ENCODE peak calls at places on chromosomes 13 and 19, in four cellular contexts. A, V, W and R are unnamed samples.

GRCh38 chr13:113666951-113667701 is at the start of gene GRK1:
- DNase-seq in A (no peak), V (peak), W (peak), R (no peak)

GRCh38 chr13:41127746-41128145 is 4.9 kb downstream of the KBTBD6 start:
- DNase-seq in A (no peak), V (no peak), W (no peak), R (no peak)

GRCh38 chr13:100454876-100455275 is 133.7 kb downstream of the GGACT start:
- DNase-seq in A (no peak), V (no peak), W (no peak), R (peak)

GRCh38 chr13:30340367-30341184 is 33.2 kb upstream of the KATNAL1 start:
- DNase-seq in A (peak), V (peak), W (peak), R (peak)

GRCh38 chr13:74825170-74825948 is 656.6 kb downstream of the TBC1D4 start:
- DNase-seq in A (no peak), V (no peak), W (no peak), R (no peak)

GRCh38 chr19:30557212-30557611 is 185.0 kb downstream of the ZNF536 start:
- DNase-seq in A (no peak), V (no peak), W (no peak), R (no peak)

GRCh38 chr13:40539954-40540706 is 126.3 kb downstream of the FOXO1 start:
- DNase-seq in A (no peak), V (no peak), W (no peak), R (peak)

GRCh38 chr13:112965573-112966115 is 3.4 kb upstream of the MCF2L start:
- DNase-seq in A (no peak), V (no peak), W (peak), R (no peak)

GRCh38 chr13:20159646-20160345 is 1.1 kb downstream of the GJA3 start:
- DNase-seq in A (no peak), V (no peak), W (no peak), R (no peak)

GRCh38 chr13:98751397-98752110 is 918 bp downstream of the SLC15A1 start:
- DNase-seq in A (no peak), V (no peak), W (peak), R (no peak)

GRCh38 chr13:110126391-110126961 is 180.5 kb downstream of the COL4A1 start:
- DNase-seq in A (no peak), V (peak), W (no peak), R (no peak)

GRCh38 chr13:80979035-80979641 is 638.2 kb upstream of the SPRY2 start:
- DNase-seq in A (peak), V (peak), W (peak), R (peak)

GRCh38 chr19:18418725-18419194 is 438 bp upstream of the SSBP4 start:
- DNase-seq in A (peak), V (peak), W (peak), R (no peak)

DNA sequence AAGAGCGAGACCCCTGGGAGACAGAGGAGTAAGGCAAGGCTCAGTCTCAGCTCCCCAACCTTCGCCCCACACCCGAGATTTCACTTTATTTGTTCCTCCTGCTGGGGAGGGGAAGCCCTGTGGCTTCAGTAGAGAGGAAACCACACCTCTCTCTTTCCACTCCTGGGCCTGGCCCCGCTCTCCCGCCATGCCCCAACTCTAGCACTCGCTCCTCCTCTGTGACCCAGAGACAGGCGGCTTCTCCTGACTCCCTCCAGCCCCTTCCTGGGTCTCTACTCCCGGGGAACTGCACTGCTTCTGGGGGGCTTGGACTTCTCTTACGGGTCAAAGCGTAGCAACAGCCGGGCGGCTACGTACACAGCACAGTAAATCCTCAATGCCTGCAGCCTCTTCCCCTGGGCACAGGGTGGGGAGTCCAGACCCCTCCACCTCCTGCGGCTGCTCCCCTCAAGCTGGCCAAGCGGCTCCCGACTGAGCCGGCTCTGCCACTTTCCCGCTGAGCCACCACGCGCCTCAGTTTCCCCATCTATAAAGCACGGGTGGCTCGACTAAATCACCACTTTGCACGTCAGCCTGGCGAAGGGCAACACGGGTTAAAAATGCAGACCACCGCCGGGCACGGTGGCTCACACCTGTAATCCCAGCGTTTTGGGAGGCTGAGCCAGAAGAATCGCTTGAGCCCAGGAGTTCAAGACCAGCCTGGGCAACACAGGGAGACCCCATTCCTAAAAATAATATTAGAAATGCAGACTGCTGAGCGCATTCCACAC is 1.4 kb downstream of the RNF126 start:
- DNase-seq in A (no peak), V (peak), W (peak), R (no peak)
- TF ChIP-seq POLR2A in A (no peak), V (no peak), W (peak), R (no peak)

GRCh38 chr13:94558721-94559120 is 37.2 kb downstream of the TGDS start:
- DNase-seq in A (peak), V (no peak), W (no peak), R (no peak)

GRCh38 chr13:94557836-94558235 is 38.1 kb downstream of the TGDS start:
- DNase-seq in A (no peak), V (no peak), W (no peak), R (no peak)

GRCh38 chr13:94556646-94557045 is 39.3 kb downstream of the TGDS start:
- DNase-seq in A (no peak), V (no peak), W (no peak), R (no peak)

GRCh38 chr13:94553766-94554165 is 42.2 kb downstream of the TGDS start:
- DNase-seq in A (no peak), V (no peak), W (no peak), R (no peak)

DNA sequence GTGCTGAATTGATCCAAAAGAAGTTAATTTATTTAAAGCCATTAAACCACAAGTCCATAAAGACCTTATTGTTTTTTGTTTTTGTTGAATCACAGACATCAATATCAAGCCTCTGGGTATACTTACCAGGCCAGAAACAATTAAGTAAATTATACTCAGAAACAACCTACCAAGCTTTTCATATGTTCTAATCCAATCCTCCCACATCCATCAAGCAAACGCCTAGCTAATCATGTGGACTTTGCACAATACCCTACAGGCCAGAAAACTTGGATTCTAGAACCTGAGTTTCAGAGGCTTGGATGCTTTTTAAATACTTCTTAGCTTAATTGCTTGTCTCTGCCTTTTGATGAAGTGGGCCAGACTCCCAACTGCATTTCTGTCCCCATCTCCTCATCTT is 39.9 kb downstream of the TGDS start:
- DNase-seq in A (no peak), V (no peak), W (no peak), R (no peak)
- TF ChIP-seq POLR2A in A (no peak), V (no peak), W (no peak), R (no peak)

GRCh38 chr19:37077929-37078716 is at the start of gene ZNF420:
- DNase-seq in A (peak), V (peak), W (peak), R (no peak)
- TF ChIP-seq POLR2A in A (peak), V (no peak), W (peak), R (no peak)

GRCh38 chr19:40365613-40366401 is 17.3 kb downstream of the PLD3 start:
- DNase-seq in A (peak), V (peak), W (peak), R (no peak)
- TF ChIP-seq POLR2A in A (no peak), V (no peak), W (peak), R (no peak)

DNA sequence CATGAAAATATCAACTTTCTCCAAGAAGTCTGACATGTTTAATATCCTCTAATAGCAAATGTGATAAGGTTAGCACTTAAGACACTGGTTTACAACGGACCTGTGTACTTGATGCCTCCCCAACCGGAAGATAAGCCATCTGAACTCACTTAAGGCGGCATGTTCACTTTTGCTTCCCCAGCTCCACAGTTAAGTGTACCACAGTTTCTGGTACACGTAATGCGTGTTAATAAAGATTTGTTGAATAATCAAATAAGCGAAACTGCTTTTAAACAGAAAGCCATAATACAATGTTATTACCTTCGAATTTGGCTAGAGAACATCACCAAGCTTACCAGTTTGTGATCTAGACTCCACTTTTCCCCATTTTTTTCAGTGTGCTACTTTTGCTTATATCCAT is 1.4 kb upstream of the PAN3 start:
- DNase-seq in A (no peak), V (no peak), W (no peak), R (no peak)
- TF ChIP-seq POLR2A in A (no peak), V (no peak), W (no peak), R (no peak)

GRCh38 chr19:12596927-12597548 is 13.6 kb downstream of the ZNF490 start:
- DNase-seq in A (peak), V (no peak), W (no peak), R (no peak)
- TF ChIP-seq POLR2A in A (no peak), V (no peak), W (no peak), R (no peak)

GRCh38 chr19:5612891-5613290 is 9.7 kb downstream of the SAFB2 start:
- DNase-seq in A (no peak), V (no peak), W (no peak), R (no peak)
- TF ChIP-seq POLR2A in A (no peak), V (no peak), W (no peak), R (no peak)

GRCh38 chr19:15293751-15294505 is 38.4 kb downstream of the BRD4 start:
- DNase-seq in A (no peak), V (no peak), W (no peak), R (no peak)

GRCh38 chr19:15292847-15293582 is 39.3 kb downstream of the BRD4 start:
- DNase-seq in A (no peak), V (no peak), W (no peak), R (no peak)

GRCh38 chr19:15291666-15292065 is 40.7 kb downstream of the BRD4 start:
- DNase-seq in A (no peak), V (no peak), W (no peak), R (no peak)

GRCh38 chr19:15291089-15291488 is 41.2 kb downstream of the BRD4 start:
- DNase-seq in A (no peak), V (no peak), W (no peak), R (no peak)

DNA sequence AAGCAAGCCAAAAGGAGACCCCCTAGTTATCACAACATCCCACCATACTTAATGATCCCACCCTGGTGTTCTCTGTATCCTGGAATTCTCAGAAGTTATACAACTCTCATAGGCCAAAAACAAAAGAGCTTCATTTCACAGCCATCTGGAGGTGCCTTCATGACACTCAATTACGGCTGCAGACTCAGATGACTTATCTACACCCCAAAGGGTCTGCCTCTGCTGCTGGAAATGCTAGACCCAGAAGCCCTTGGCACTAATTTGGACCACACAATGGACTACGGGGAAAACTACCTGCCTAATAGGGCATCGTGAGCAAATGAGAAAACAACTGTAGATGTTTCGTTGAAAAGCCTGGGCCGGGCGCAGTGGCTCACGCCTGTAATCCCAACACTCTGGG is 40.2 kb downstream of the BRD4 start:
- DNase-seq in A (no peak), V (no peak), W (no peak), R (no peak)
- TF ChIP-seq POLR2A in A (no peak), V (no peak), W (no peak), R (no peak)

GRCh38 chr19:35278578-35279284 is 3.6 kb upstream of the HAMP start:
- DNase-seq in A (peak), V (no peak), W (no peak), R (no peak)
- TF ChIP-seq POLR2A in A (no peak), V (no peak), W (no peak), R (no peak)